ENCODE peak calls at places on chromosomes 3 and 15, in ten cellular contexts. One of them, this sample, is unnamed.

GRCh38 chr15:28107111-28107893 is 8.2 kb upstream of the OCA2 start:
- DNase-seq in cardiac fibroblast: peak
- DNase-seq in HCT116: no peak
- DNase-seq in transverse colon: no peak
- DNase-seq in esophagus squamous epithelium: no peak
- DNase-seq in K562: no peak
- DNase-seq in sigmoid colon: peak
- DNase-seq in dorsolateral prefrontal cortex: no peak
- DNase-seq in stomach: no peak
- DNase-seq in fibroblast of pulmonary artery: peak
- DNase-seq in this sample: no peak

GRCh38 chr3:119350114-119350513 is 55.9 kb downstream of the ARHGAP31 start:
- DNase-seq in cardiac fibroblast: peak
- DNase-seq in HCT116: no peak
- DNase-seq in transverse colon: no peak
- DNase-seq in esophagus squamous epithelium: no peak
- DNase-seq in K562: no peak
- DNase-seq in sigmoid colon: no peak
- DNase-seq in dorsolateral prefrontal cortex: no peak
- DNase-seq in stomach: no peak
- DNase-seq in fibroblast of pulmonary artery: peak
- DNase-seq in this sample: no peak

GRCh38 chr3:84566256-84566655 is 392.5 kb upstream of the CADM2 start:
- DNase-seq in cardiac fibroblast: no peak
- DNase-seq in HCT116: no peak
- DNase-seq in transverse colon: no peak
- DNase-seq in esophagus squamous epithelium: no peak
- DNase-seq in K562: no peak
- DNase-seq in sigmoid colon: no peak
- DNase-seq in dorsolateral prefrontal cortex: no peak
- DNase-seq in stomach: no peak
- DNase-seq in fibroblast of pulmonary artery: no peak
- DNase-seq in this sample: no peak

GRCh38 chr3:134086616-134087015 is 56.9 kb upstream of the SLCO2A1 start:
- DNase-seq in cardiac fibroblast: no peak
- DNase-seq in HCT116: no peak
- DNase-seq in transverse colon: no peak
- DNase-seq in esophagus squamous epithelium: no peak
- DNase-seq in K562: no peak
- DNase-seq in sigmoid colon: no peak
- DNase-seq in dorsolateral prefrontal cortex: no peak
- DNase-seq in stomach: no peak
- DNase-seq in fibroblast of pulmonary artery: no peak
- DNase-seq in this sample: no peak

GRCh38 chr3:84893211-84893610 is 65.6 kb upstream of the CADM2 start:
- DNase-seq in cardiac fibroblast: no peak
- DNase-seq in HCT116: no peak
- DNase-seq in transverse colon: no peak
- DNase-seq in esophagus squamous epithelium: no peak
- DNase-seq in K562: no peak
- DNase-seq in sigmoid colon: no peak
- DNase-seq in dorsolateral prefrontal cortex: no peak
- DNase-seq in stomach: no peak
- DNase-seq in fibroblast of pulmonary artery: no peak
- DNase-seq in this sample: no peak

GRCh38 chr3:28700728-28701127 is 352.1 kb upstream of the AZI2 start:
- DNase-seq in cardiac fibroblast: no peak
- DNase-seq in HCT116: no peak
- DNase-seq in transverse colon: no peak
- DNase-seq in esophagus squamous epithelium: no peak
- DNase-seq in K562: no peak
- DNase-seq in sigmoid colon: no peak
- DNase-seq in dorsolateral prefrontal cortex: no peak
- DNase-seq in stomach: no peak
- DNase-seq in fibroblast of pulmonary artery: no peak
- DNase-seq in this sample: no peak

GRCh38 chr15:28111552-28111951 is 12.4 kb upstream of the OCA2 start:
- DNase-seq in cardiac fibroblast: no peak
- DNase-seq in HCT116: no peak
- DNase-seq in transverse colon: no peak
- DNase-seq in esophagus squamous epithelium: no peak
- DNase-seq in K562: no peak
- DNase-seq in sigmoid colon: peak
- DNase-seq in dorsolateral prefrontal cortex: no peak
- DNase-seq in stomach: no peak
- DNase-seq in fibroblast of pulmonary artery: no peak
- DNase-seq in this sample: no peak

GRCh38 chr3:18725668-18726407 is 300.7 kb upstream of the SATB1 start:
- DNase-seq in cardiac fibroblast: peak
- DNase-seq in HCT116: no peak
- DNase-seq in transverse colon: no peak
- DNase-seq in esophagus squamous epithelium: no peak
- DNase-seq in K562: no peak
- DNase-seq in sigmoid colon: no peak
- DNase-seq in dorsolateral prefrontal cortex: no peak
- DNase-seq in stomach: no peak
- DNase-seq in fibroblast of pulmonary artery: peak
- DNase-seq in this sample: no peak

GRCh38 chr3:4741404-4742307 is 237.6 kb upstream of the BHLHE40 start:
- DNase-seq in cardiac fibroblast: peak
- DNase-seq in HCT116: peak
- DNase-seq in transverse colon: peak
- DNase-seq in esophagus squamous epithelium: no peak
- DNase-seq in K562: peak
- DNase-seq in sigmoid colon: peak
- DNase-seq in dorsolateral prefrontal cortex: peak
- DNase-seq in stomach: peak
- DNase-seq in fibroblast of pulmonary artery: peak
- DNase-seq in this sample: no peak

GRCh38 chr15:47715856-47716445 is 1.4 kb upstream of the SEMA6D start:
- DNase-seq in cardiac fibroblast: peak
- DNase-seq in HCT116: no peak
- DNase-seq in transverse colon: no peak
- DNase-seq in esophagus squamous epithelium: no peak
- DNase-seq in K562: no peak
- DNase-seq in sigmoid colon: no peak
- DNase-seq in dorsolateral prefrontal cortex: peak
- DNase-seq in stomach: no peak
- DNase-seq in fibroblast of pulmonary artery: peak
- DNase-seq in this sample: no peak

GRCh38 chr3:45084361-45084760 is 58.3 kb downstream of the CLEC3B start:
- DNase-seq in cardiac fibroblast: no peak
- DNase-seq in HCT116: no peak
- DNase-seq in transverse colon: no peak
- DNase-seq in esophagus squamous epithelium: no peak
- DNase-seq in K562: no peak
- DNase-seq in sigmoid colon: no peak
- DNase-seq in dorsolateral prefrontal cortex: no peak
- DNase-seq in stomach: no peak
- DNase-seq in fibroblast of pulmonary artery: no peak
- DNase-seq in this sample: no peak

DNA sequence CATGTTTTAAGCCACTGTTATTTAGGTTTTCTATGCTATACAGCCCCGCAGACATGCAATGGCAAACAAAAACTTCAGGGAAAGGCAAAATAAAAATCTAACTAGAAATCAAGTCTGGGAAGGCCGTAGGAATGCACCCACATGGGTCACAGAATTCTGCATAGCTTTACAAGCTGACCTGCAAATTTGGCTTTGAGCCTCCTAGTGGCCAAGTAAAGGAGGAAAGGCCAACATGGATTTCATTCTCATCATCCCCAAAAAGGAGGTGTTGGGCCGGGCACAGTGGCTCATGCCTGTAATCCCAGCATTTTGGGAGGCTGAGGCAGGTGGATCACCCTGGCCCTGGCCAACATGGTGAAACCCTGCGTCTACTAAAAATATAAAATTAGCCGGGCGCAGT is 124.3 kb downstream of the FBLN2 start:
- DNase-seq in cardiac fibroblast: no peak
- DNase-seq in HCT116: no peak
- DNase-seq in transverse colon: no peak
- DNase-seq in esophagus squamous epithelium: no peak
- DNase-seq in K562: peak
- DNase-seq in sigmoid colon: no peak
- DNase-seq in dorsolateral prefrontal cortex: no peak
- DNase-seq in stomach: no peak
- DNase-seq in fibroblast of pulmonary artery: no peak
- DNase-seq in this sample: no peak
- TF ChIP-seq CTCF in cardiac fibroblast: peak
- TF ChIP-seq CTCF in HCT116: peak
- TF ChIP-seq CTCF in transverse colon: no peak
- TF ChIP-seq CTCF in esophagus squamous epithelium: no peak
- TF ChIP-seq CTCF in K562: peak
- TF ChIP-seq CTCF in sigmoid colon: no peak
- TF ChIP-seq CTCF in dorsolateral prefrontal cortex: no peak
- TF ChIP-seq CTCF in stomach: no peak
- TF ChIP-seq CTCF in fibroblast of pulmonary artery: peak
- TF ChIP-seq CTCF in this sample: peak

GRCh38 chr3:156533205-156533604 is 21.7 kb downstream of the SSR3 start:
- DNase-seq in cardiac fibroblast: no peak
- DNase-seq in HCT116: no peak
- DNase-seq in transverse colon: no peak
- DNase-seq in esophagus squamous epithelium: no peak
- DNase-seq in K562: no peak
- DNase-seq in sigmoid colon: no peak
- DNase-seq in dorsolateral prefrontal cortex: no peak
- DNase-seq in stomach: no peak
- DNase-seq in fibroblast of pulmonary artery: no peak
- DNase-seq in this sample: no peak

GRCh38 chr3:156536524-156537316 is 18.2 kb downstream of the SSR3 start:
- DNase-seq in cardiac fibroblast: no peak
- DNase-seq in HCT116: no peak
- DNase-seq in transverse colon: no peak
- DNase-seq in esophagus squamous epithelium: no peak
- DNase-seq in K562: no peak
- DNase-seq in sigmoid colon: no peak
- DNase-seq in dorsolateral prefrontal cortex: no peak
- DNase-seq in stomach: no peak
- DNase-seq in fibroblast of pulmonary artery: no peak
- DNase-seq in this sample: no peak

GRCh38 chr3:156535798-156536197 is 19.1 kb downstream of the SSR3 start:
- DNase-seq in cardiac fibroblast: no peak
- DNase-seq in HCT116: no peak
- DNase-seq in transverse colon: no peak
- DNase-seq in esophagus squamous epithelium: no peak
- DNase-seq in K562: no peak
- DNase-seq in sigmoid colon: no peak
- DNase-seq in dorsolateral prefrontal cortex: no peak
- DNase-seq in stomach: no peak
- DNase-seq in fibroblast of pulmonary artery: no peak
- DNase-seq in this sample: no peak

GRCh38 chr3:156532730-156533129 is 22.2 kb downstream of the SSR3 start:
- DNase-seq in cardiac fibroblast: no peak
- DNase-seq in HCT116: no peak
- DNase-seq in transverse colon: no peak
- DNase-seq in esophagus squamous epithelium: no peak
- DNase-seq in K562: no peak
- DNase-seq in sigmoid colon: no peak
- DNase-seq in dorsolateral prefrontal cortex: no peak
- DNase-seq in stomach: no peak
- DNase-seq in fibroblast of pulmonary artery: no peak
- DNase-seq in this sample: no peak

GRCh38 chr3:156535162-156535627 is 19.7 kb downstream of the SSR3 start:
- DNase-seq in cardiac fibroblast: peak
- DNase-seq in HCT116: peak
- DNase-seq in transverse colon: peak
- DNase-seq in esophagus squamous epithelium: no peak
- DNase-seq in K562: no peak
- DNase-seq in sigmoid colon: peak
- DNase-seq in dorsolateral prefrontal cortex: peak
- DNase-seq in stomach: peak
- DNase-seq in fibroblast of pulmonary artery: peak
- DNase-seq in this sample: no peak
- TF ChIP-seq CTCF in cardiac fibroblast: peak
- TF ChIP-seq CTCF in HCT116: peak
- TF ChIP-seq CTCF in transverse colon: no peak
- TF ChIP-seq CTCF in esophagus squamous epithelium: no peak
- TF ChIP-seq CTCF in K562: peak
- TF ChIP-seq CTCF in sigmoid colon: no peak
- TF ChIP-seq CTCF in dorsolateral prefrontal cortex: peak
- TF ChIP-seq CTCF in stomach: no peak
- TF ChIP-seq CTCF in fibroblast of pulmonary artery: peak
- TF ChIP-seq CTCF in this sample: no peak

GRCh38 chr3:149015383-149015782 is 24.0 kb downstream of the GYG1 start:
- DNase-seq in cardiac fibroblast: no peak
- DNase-seq in HCT116: no peak
- DNase-seq in transverse colon: no peak
- DNase-seq in esophagus squamous epithelium: no peak
- DNase-seq in K562: no peak
- DNase-seq in sigmoid colon: no peak
- DNase-seq in dorsolateral prefrontal cortex: no peak
- DNase-seq in stomach: no peak
- DNase-seq in fibroblast of pulmonary artery: no peak
- DNase-seq in this sample: no peak

GRCh38 chr3:149013726-149014125 is 22.4 kb downstream of the GYG1 start:
- DNase-seq in cardiac fibroblast: no peak
- DNase-seq in HCT116: no peak
- DNase-seq in transverse colon: no peak
- DNase-seq in esophagus squamous epithelium: no peak
- DNase-seq in K562: no peak
- DNase-seq in sigmoid colon: no peak
- DNase-seq in dorsolateral prefrontal cortex: no peak
- DNase-seq in stomach: no peak
- DNase-seq in fibroblast of pulmonary artery: no peak
- DNase-seq in this sample: no peak

GRCh38 chr3:149018247-149018646 is 26.9 kb downstream of the GYG1 start:
- DNase-seq in cardiac fibroblast: peak
- DNase-seq in HCT116: no peak
- DNase-seq in transverse colon: no peak
- DNase-seq in esophagus squamous epithelium: no peak
- DNase-seq in K562: no peak
- DNase-seq in sigmoid colon: no peak
- DNase-seq in dorsolateral prefrontal cortex: no peak
- DNase-seq in stomach: no peak
- DNase-seq in fibroblast of pulmonary artery: peak
- DNase-seq in this sample: no peak

GRCh38 chr3:149016669-149017541 is 25.6 kb downstream of the GYG1 start:
- DNase-seq in cardiac fibroblast: peak
- DNase-seq in HCT116: no peak
- DNase-seq in transverse colon: no peak
- DNase-seq in esophagus squamous epithelium: no peak
- DNase-seq in K562: no peak
- DNase-seq in sigmoid colon: no peak
- DNase-seq in dorsolateral prefrontal cortex: no peak
- DNase-seq in stomach: no peak
- DNase-seq in fibroblast of pulmonary artery: peak
- DNase-seq in this sample: no peak

GRCh38 chr3:149016242-149016641 is 24.9 kb downstream of the GYG1 start:
- DNase-seq in cardiac fibroblast: no peak
- DNase-seq in HCT116: no peak
- DNase-seq in transverse colon: no peak
- DNase-seq in esophagus squamous epithelium: no peak
- DNase-seq in K562: no peak
- DNase-seq in sigmoid colon: no peak
- DNase-seq in dorsolateral prefrontal cortex: no peak
- DNase-seq in stomach: no peak
- DNase-seq in fibroblast of pulmonary artery: no peak
- DNase-seq in this sample: no peak
- TF ChIP-seq CTCF in cardiac fibroblast: peak
- TF ChIP-seq CTCF in HCT116: no peak
- TF ChIP-seq CTCF in transverse colon: no peak
- TF ChIP-seq CTCF in esophagus squamous epithelium: no peak
- TF ChIP-seq CTCF in K562: no peak
- TF ChIP-seq CTCF in sigmoid colon: no peak
- TF ChIP-seq CTCF in dorsolateral prefrontal cortex: no peak
- TF ChIP-seq CTCF in stomach: no peak
- TF ChIP-seq CTCF in fibroblast of pulmonary artery: no peak
- TF ChIP-seq CTCF in this sample: no peak

GRCh38 chr3:55721716-55722484 is 234.8 kb upstream of the WNT5A start:
- DNase-seq in cardiac fibroblast: peak
- DNase-seq in HCT116: no peak
- DNase-seq in transverse colon: peak
- DNase-seq in esophagus squamous epithelium: no peak
- DNase-seq in K562: peak
- DNase-seq in sigmoid colon: no peak
- DNase-seq in dorsolateral prefrontal cortex: no peak
- DNase-seq in stomach: peak
- DNase-seq in fibroblast of pulmonary artery: peak
- DNase-seq in this sample: peak
- TF ChIP-seq CTCF in cardiac fibroblast: peak
- TF ChIP-seq CTCF in HCT116: no peak
- TF ChIP-seq CTCF in transverse colon: peak
- TF ChIP-seq CTCF in esophagus squamous epithelium: peak
- TF ChIP-seq CTCF in K562: no peak
- TF ChIP-seq CTCF in sigmoid colon: peak
- TF ChIP-seq CTCF in dorsolateral prefrontal cortex: peak
- TF ChIP-seq CTCF in stomach: no peak
- TF ChIP-seq CTCF in fibroblast of pulmonary artery: peak
- TF ChIP-seq CTCF in this sample: peak